ENCODE peak calls at places on chromosome 12, in eight cellular contexts. C is T-helper 22 cell, I is Caki2, J is Kasumi-1, Q is M059J, L is activated T-cell treated with anti-CD3 and anti-CD28 coated beads for 1 hour, K is NCI-H748 treated with DMSO at 0.1 percent for 48 hours, W is Karpas-422. E is an unnamed sample.

GRCh38 chr12:49093746-49094103 is 876 bp downstream of the DHH start:
- DNase-seq in C (no peak), I (no peak), J (no peak), Q (no peak), L (no peak), K (no peak), W (no peak), E (no peak)

GRCh38 chr12:83018063-83018462 is 331.4 kb downstream of the TMTC2 start:
- DNase-seq in C (no peak), I (no peak), J (no peak), Q (no peak), L (no peak), K (no peak), W (no peak), E (no peak)

GRCh38 chr12:123085730-123086487 is 65.0 kb downstream of the PITPNM2 start:
- DNase-seq in C (no peak), I (peak), J (no peak), Q (peak), L (no peak), K (no peak), W (no peak), E (no peak)

GRCh38 chr12:131845121-131845520 is 16.9 kb downstream of the MMP17 start:
- DNase-seq in C (no peak), I (no peak), J (no peak), Q (no peak), L (no peak), K (no peak), W (no peak), E (no peak)

GRCh38 chr12:101857043-101857558 is 20.3 kb upstream of the DRAM1 start:
- DNase-seq in C (no peak), I (peak), J (peak), Q (peak), L (no peak), K (no peak), W (no peak), E (no peak)

GRCh38 chr12:116015525-116015924 is 262.0 kb downstream of the MED13L start:
- DNase-seq in C (no peak), I (peak), J (peak), Q (peak), L (no peak), K (no peak), W (peak), E (peak)

GRCh38 chr12:85996280-85996679 is 122.2 kb downstream of the NTS start:
- DNase-seq in C (no peak), I (no peak), J (no peak), Q (peak), L (no peak), K (no peak), W (no peak), E (no peak)

GRCh38 chr12:19382111-19382526 is 57.2 kb upstream of the AEBP2 start:
- DNase-seq in C (no peak), I (peak), J (no peak), Q (peak), L (peak), K (no peak), W (no peak), E (peak)

GRCh38 chr12:128387811-128388422 is 120.9 kb downstream of the TMEM132C start:
- DNase-seq in C (no peak), I (peak), J (peak), Q (peak), L (no peak), K (peak), W (peak), E (no peak)

GRCh38 chr12:121796855-121797751 is 3.6 kb upstream of the RHOF start:
- DNase-seq in C (no peak), I (peak), J (no peak), Q (peak), L (no peak), K (peak), W (no peak), E (no peak)

GRCh38 chr12:82953397-82953796 is 266.7 kb downstream of the TMTC2 start:
- DNase-seq in C (no peak), I (no peak), J (no peak), Q (no peak), L (no peak), K (no peak), W (no peak), E (no peak)

GRCh38 chr12:45260481-45260824 is 44.6 kb downstream of the ANO6 start:
- DNase-seq in C (no peak), I (no peak), J (peak), Q (no peak), L (no peak), K (no peak), W (no peak), E (no peak)

GRCh38 chr12:124512667-124513296 is 54.6 kb downstream of the NCOR2 start:
- DNase-seq in C (no peak), I (peak), J (no peak), Q (peak), L (no peak), K (peak), W (no peak), E (peak)

GRCh38 chr12:102962532-102962931 is 5.1 kb downstream of the ASCL1 start:
- DNase-seq in C (no peak), I (no peak), J (no peak), Q (no peak), L (no peak), K (no peak), W (no peak), E (no peak)

GRCh38 chr12:92604786-92605185 is 98.0 kb upstream of the PLEKHG7 start:
- DNase-seq in C (no peak), I (no peak), J (no peak), Q (no peak), L (no peak), K (no peak), W (no peak), E (no peak)

GRCh38 chr12:2283480-2283879 is 230.7 kb downstream of the CACNA1C start:
- DNase-seq in C (no peak), I (no peak), J (no peak), Q (no peak), L (no peak), K (no peak), W (no peak), E (no peak)

GRCh38 chr12:110281549-110282342 is 699 bp downstream of the ATP2A2 start:
- DNase-seq in C (peak), I (peak), J (peak), Q (peak), L (peak), K (no peak), W (peak), E (peak)

GRCh38 chr12:111437816-111438454 is 32.2 kb downstream of the SH2B3 start:
- DNase-seq in C (no peak), I (peak), J (peak), Q (peak), L (no peak), K (no peak), W (no peak), E (no peak)

GRCh38 chr12:43099691-43100163 is 452.3 kb downstream of the ADAMTS20 start:
- DNase-seq in C (no peak), I (no peak), J (no peak), Q (peak), L (no peak), K (peak), W (no peak), E (peak)

GRCh38 chr12:90102957-90103652 is 394.5 kb upstream of the ATP2B1 start:
- DNase-seq in C (no peak), I (peak), J (peak), Q (peak), L (no peak), K (peak), W (peak), E (no peak)

GRCh38 chr12:67034110-67034879 is 234.9 kb upstream of the CAND1 start:
- DNase-seq in C (no peak), I (peak), J (no peak), Q (peak), L (no peak), K (no peak), W (no peak), E (no peak)

GRCh38 chr12:131775904-131776889 is 52.0 kb upstream of the MMP17 start:
- DNase-seq in C (no peak), I (no peak), J (no peak), Q (no peak), L (no peak), K (no peak), W (no peak), E (no peak)

GRCh38 chr12:132393245-132393795 is 63.9 kb upstream of the GALNT9 start:
- DNase-seq in C (no peak), I (peak), J (no peak), Q (peak), L (no peak), K (no peak), W (no peak), E (no peak)

GRCh38 chr12:95198914-95199313 is 18.4 kb downstream of the FGD6 start:
- DNase-seq in C (no peak), I (no peak), J (no peak), Q (no peak), L (no peak), K (no peak), W (peak), E (no peak)

GRCh38 chr12:53532524-53533445 is 25.5 kb upstream of the NPFF start:
- DNase-seq in C (no peak), I (no peak), J (no peak), Q (no peak), L (no peak), K (no peak), W (no peak), E (no peak)

GRCh38 chr12:68780731-68781130 is 27.2 kb upstream of the MDM2 start:
- DNase-seq in C (no peak), I (no peak), J (no peak), Q (no peak), L (no peak), K (no peak), W (no peak), E (no peak)

GRCh38 chr12:94793191-94793595 is 142.8 kb upstream of the TMCC3 start:
- DNase-seq in C (no peak), I (no peak), J (no peak), Q (no peak), L (no peak), K (no peak), W (no peak), E (no peak)

GRCh38 chr12:121579981-121580868 is 598 bp downstream of the KDM2B start:
- DNase-seq in C (peak), I (peak), J (peak), Q (peak), L (peak), K (peak), W (peak), E (peak)

GRCh38 chr12:120006248-120006975 is 17.4 kb downstream of the BICDL1 start:
- DNase-seq in C (no peak), I (no peak), J (no peak), Q (peak), L (no peak), K (no peak), W (no peak), E (no peak)

GRCh38 chr12:53172352-53172751 is 8.2 kb upstream of the ZNF740 start:
- DNase-seq in C (no peak), I (no peak), J (no peak), Q (peak), L (no peak), K (no peak), W (no peak), E (no peak)

GRCh38 chr12:75556306-75556899 is 45.0 kb upstream of the KRR1 start:
- DNase-seq in C (no peak), I (no peak), J (no peak), Q (no peak), L (no peak), K (peak), W (no peak), E (no peak)

GRCh38 chr12:95608252-95609033 is 57.2 kb upstream of the USP44 start:
- DNase-seq in C (no peak), I (peak), J (no peak), Q (peak), L (no peak), K (peak), W (no peak), E (peak)

E was measured in SJSA1.